ENCODE peak calls at places on chromosomes 7 and 10, in eight cellular contexts. One of them, this sample, is unnamed.

GRCh38 chr10:131758942-131759315 is 141.9 kb upstream of the PPP2R2D start:
- DNase-seq in COR-L47: no peak
- DNase-seq in stimulated activated CD8-positive, alpha-beta memory T cell treated with anti-CD3 and anti-CD28 coated beads, Interleukin-2, amount 100 ng/mL, for 1 hour: no peak
- DNase-seq in cardiac muscle cell: no peak
- DNase-seq in SW480: no peak
- DNase-seq in T-helper 9 cell: no peak
- DNase-seq in activated CD4-positive, CD25-positive, alpha-beta regulatory T cell treated with anti-CD3 and anti-CD28 coated beads, Interleukin-2, amount 50 U/mL, for 72 hours: no peak
- DNase-seq in OCI-M1: no peak
- DNase-seq in this sample: no peak

GRCh38 chr10:71242621-71243009 is 30.2 kb downstream of the UNC5B start:
- DNase-seq in activated CD4-positive, CD25-positive, alpha-beta regulatory T cell treated with anti-CD3 and anti-CD28 coated beads, Interleukin-2, amount 50 U/mL, for 72 hours: no peak
- DNase-seq in OCI-M1: no peak
- DNase-seq in cardiac muscle cell: no peak
- DNase-seq in stimulated activated CD8-positive, alpha-beta memory T cell treated with anti-CD3 and anti-CD28 coated beads, Interleukin-2, amount 100 ng/mL, for 1 hour: no peak
- DNase-seq in COR-L47: no peak
- DNase-seq in T-helper 9 cell: no peak
- DNase-seq in SW480: no peak
- DNase-seq in this sample: no peak

GRCh38 chr7:121872831-121873764 is at the start of gene PTPRZ1:
- DNase-seq in stimulated activated CD8-positive, alpha-beta memory T cell treated with anti-CD3 and anti-CD28 coated beads, Interleukin-2, amount 100 ng/mL, for 1 hour: no peak
- DNase-seq in COR-L47: peak; percentile 61
- DNase-seq in cardiac muscle cell: peak; percentile 40
- DNase-seq in T-helper 9 cell: no peak
- DNase-seq in activated CD4-positive, CD25-positive, alpha-beta regulatory T cell treated with anti-CD3 and anti-CD28 coated beads, Interleukin-2, amount 50 U/mL, for 72 hours: no peak
- DNase-seq in OCI-M1: no peak
- DNase-seq in SW480: peak; percentile 10
- DNase-seq in this sample: no peak

GRCh38 chr10:127122831-127123230 is 73.6 kb downstream of the INSYN2A start:
- DNase-seq in stimulated activated CD8-positive, alpha-beta memory T cell treated with anti-CD3 and anti-CD28 coated beads, Interleukin-2, amount 100 ng/mL, for 1 hour: no peak
- DNase-seq in cardiac muscle cell: no peak
- DNase-seq in OCI-M1: no peak
- DNase-seq in activated CD4-positive, CD25-positive, alpha-beta regulatory T cell treated with anti-CD3 and anti-CD28 coated beads, Interleukin-2, amount 50 U/mL, for 72 hours: no peak
- DNase-seq in COR-L47: no peak
- DNase-seq in T-helper 9 cell: no peak
- DNase-seq in SW480: no peak
- DNase-seq in this sample: no peak

GRCh38 chr10:45224219-45224841 is 91.1 kb downstream of the OR13A1 start:
- DNase-seq in activated CD4-positive, CD25-positive, alpha-beta regulatory T cell treated with anti-CD3 and anti-CD28 coated beads, Interleukin-2, amount 50 U/mL, for 72 hours: no peak
- DNase-seq in OCI-M1: no peak
- DNase-seq in cardiac muscle cell: peak; percentile 9
- DNase-seq in COR-L47: no peak
- DNase-seq in SW480: peak; percentile 4
- DNase-seq in stimulated activated CD8-positive, alpha-beta memory T cell treated with anti-CD3 and anti-CD28 coated beads, Interleukin-2, amount 100 ng/mL, for 1 hour: no peak
- DNase-seq in T-helper 9 cell: no peak
- DNase-seq in this sample: no peak

GRCh38 chr7:27066148-27066547 is 29.7 kb downstream of the HOXA1 start:
- DNase-seq in OCI-M1: no peak
- DNase-seq in T-helper 9 cell: no peak
- DNase-seq in cardiac muscle cell: no peak
- DNase-seq in stimulated activated CD8-positive, alpha-beta memory T cell treated with anti-CD3 and anti-CD28 coated beads, Interleukin-2, amount 100 ng/mL, for 1 hour: no peak
- DNase-seq in activated CD4-positive, CD25-positive, alpha-beta regulatory T cell treated with anti-CD3 and anti-CD28 coated beads, Interleukin-2, amount 50 U/mL, for 72 hours: no peak
- DNase-seq in COR-L47: no peak
- DNase-seq in SW480: no peak
- DNase-seq in this sample: no peak

GRCh38 chr10:48300556-48300955 is 5.9 kb upstream of the MAPK8 start:
- DNase-seq in SW480: no peak
- DNase-seq in cardiac muscle cell: no peak
- DNase-seq in T-helper 9 cell: no peak
- DNase-seq in activated CD4-positive, CD25-positive, alpha-beta regulatory T cell treated with anti-CD3 and anti-CD28 coated beads, Interleukin-2, amount 50 U/mL, for 72 hours: no peak
- DNase-seq in OCI-M1: no peak
- DNase-seq in COR-L47: no peak
- DNase-seq in stimulated activated CD8-positive, alpha-beta memory T cell treated with anti-CD3 and anti-CD28 coated beads, Interleukin-2, amount 100 ng/mL, for 1 hour: no peak
- DNase-seq in this sample: no peak

GRCh38 chr7:69864822-69865221 is 266.5 kb downstream of the AUTS2 start:
- DNase-seq in T-helper 9 cell: no peak
- DNase-seq in cardiac muscle cell: no peak
- DNase-seq in OCI-M1: no peak
- DNase-seq in stimulated activated CD8-positive, alpha-beta memory T cell treated with anti-CD3 and anti-CD28 coated beads, Interleukin-2, amount 100 ng/mL, for 1 hour: no peak
- DNase-seq in activated CD4-positive, CD25-positive, alpha-beta regulatory T cell treated with anti-CD3 and anti-CD28 coated beads, Interleukin-2, amount 50 U/mL, for 72 hours: no peak
- DNase-seq in SW480: no peak
- DNase-seq in COR-L47: no peak
- DNase-seq in this sample: no peak

GRCh38 chr7:19798986-19799385 is 25.6 kb upstream of the TMEM196 start:
- DNase-seq in stimulated activated CD8-positive, alpha-beta memory T cell treated with anti-CD3 and anti-CD28 coated beads, Interleukin-2, amount 100 ng/mL, for 1 hour: no peak
- DNase-seq in cardiac muscle cell: no peak
- DNase-seq in SW480: no peak
- DNase-seq in COR-L47: no peak
- DNase-seq in OCI-M1: no peak
- DNase-seq in T-helper 9 cell: no peak
- DNase-seq in activated CD4-positive, CD25-positive, alpha-beta regulatory T cell treated with anti-CD3 and anti-CD28 coated beads, Interleukin-2, amount 50 U/mL, for 72 hours: no peak
- DNase-seq in this sample: no peak

GRCh38 chr7:101232141-101232821 is 5.3 kb downstream of the CLDN15 start:
- DNase-seq in OCI-M1: no peak
- DNase-seq in COR-L47: peak; percentile 40
- DNase-seq in cardiac muscle cell: no peak
- DNase-seq in stimulated activated CD8-positive, alpha-beta memory T cell treated with anti-CD3 and anti-CD28 coated beads, Interleukin-2, amount 100 ng/mL, for 1 hour: no peak
- DNase-seq in activated CD4-positive, CD25-positive, alpha-beta regulatory T cell treated with anti-CD3 and anti-CD28 coated beads, Interleukin-2, amount 50 U/mL, for 72 hours: no peak
- DNase-seq in T-helper 9 cell: no peak
- DNase-seq in SW480: peak; percentile 85
- DNase-seq in this sample: no peak

GRCh38 chr10:69504576-69505250 is 53.4 kb downstream of the TSPAN15 start:
- DNase-seq in T-helper 9 cell: no peak
- DNase-seq in cardiac muscle cell: no peak
- DNase-seq in OCI-M1: no peak
- DNase-seq in COR-L47: no peak
- DNase-seq in SW480: no peak
- DNase-seq in activated CD4-positive, CD25-positive, alpha-beta regulatory T cell treated with anti-CD3 and anti-CD28 coated beads, Interleukin-2, amount 50 U/mL, for 72 hours: no peak
- DNase-seq in stimulated activated CD8-positive, alpha-beta memory T cell treated with anti-CD3 and anti-CD28 coated beads, Interleukin-2, amount 100 ng/mL, for 1 hour: no peak
- DNase-seq in this sample: no peak

GRCh38 chr10:33211123-33211878 is 123.2 kb downstream of the NRP1 start:
- DNase-seq in activated CD4-positive, CD25-positive, alpha-beta regulatory T cell treated with anti-CD3 and anti-CD28 coated beads, Interleukin-2, amount 50 U/mL, for 72 hours: no peak
- DNase-seq in COR-L47: no peak
- DNase-seq in cardiac muscle cell: peak; percentile 89
- DNase-seq in stimulated activated CD8-positive, alpha-beta memory T cell treated with anti-CD3 and anti-CD28 coated beads, Interleukin-2, amount 100 ng/mL, for 1 hour: no peak
- DNase-seq in T-helper 9 cell: no peak
- DNase-seq in OCI-M1: peak; percentile 3
- DNase-seq in SW480: no peak
- DNase-seq in this sample: no peak

GRCh38 chr10:23037561-23037960 is 57.8 kb upstream of the MSRB2 start:
- DNase-seq in cardiac muscle cell: peak; percentile 3
- DNase-seq in COR-L47: no peak
- DNase-seq in OCI-M1: peak; percentile 15
- DNase-seq in T-helper 9 cell: no peak
- DNase-seq in SW480: no peak
- DNase-seq in activated CD4-positive, CD25-positive, alpha-beta regulatory T cell treated with anti-CD3 and anti-CD28 coated beads, Interleukin-2, amount 50 U/mL, for 72 hours: no peak
- DNase-seq in stimulated activated CD8-positive, alpha-beta memory T cell treated with anti-CD3 and anti-CD28 coated beads, Interleukin-2, amount 100 ng/mL, for 1 hour: no peak
- DNase-seq in this sample: no peak

GRCh38 chr10:124016795-124017375 is 76.5 kb downstream of the CHST15 start:
- DNase-seq in cardiac muscle cell: no peak
- DNase-seq in T-helper 9 cell: no peak
- DNase-seq in stimulated activated CD8-positive, alpha-beta memory T cell treated with anti-CD3 and anti-CD28 coated beads, Interleukin-2, amount 100 ng/mL, for 1 hour: no peak
- DNase-seq in activated CD4-positive, CD25-positive, alpha-beta regulatory T cell treated with anti-CD3 and anti-CD28 coated beads, Interleukin-2, amount 50 U/mL, for 72 hours: no peak
- DNase-seq in OCI-M1: no peak
- DNase-seq in SW480: no peak
- DNase-seq in COR-L47: no peak
- DNase-seq in this sample: no peak

GRCh38 chr7:152097330-152097729 is 71.9 kb downstream of the GALNT11 start:
- DNase-seq in COR-L47: no peak
- DNase-seq in cardiac muscle cell: no peak
- DNase-seq in stimulated activated CD8-positive, alpha-beta memory T cell treated with anti-CD3 and anti-CD28 coated beads, Interleukin-2, amount 100 ng/mL, for 1 hour: no peak
- DNase-seq in T-helper 9 cell: no peak
- DNase-seq in activated CD4-positive, CD25-positive, alpha-beta regulatory T cell treated with anti-CD3 and anti-CD28 coated beads, Interleukin-2, amount 50 U/mL, for 72 hours: no peak
- DNase-seq in SW480: no peak
- DNase-seq in OCI-M1: no peak
- DNase-seq in this sample: no peak

GRCh38 chr7:133941496-133941895 is 185.6 kb upstream of the LRGUK start:
- DNase-seq in cardiac muscle cell: no peak
- DNase-seq in OCI-M1: no peak
- DNase-seq in stimulated activated CD8-positive, alpha-beta memory T cell treated with anti-CD3 and anti-CD28 coated beads, Interleukin-2, amount 100 ng/mL, for 1 hour: no peak
- DNase-seq in T-helper 9 cell: no peak
- DNase-seq in activated CD4-positive, CD25-positive, alpha-beta regulatory T cell treated with anti-CD3 and anti-CD28 coated beads, Interleukin-2, amount 50 U/mL, for 72 hours: no peak
- DNase-seq in COR-L47: no peak
- DNase-seq in SW480: no peak
- DNase-seq in this sample: no peak

GRCh38 chr10:6171891-6172354 is 30.8 kb upstream of the PFKFB3 start:
- DNase-seq in stimulated activated CD8-positive, alpha-beta memory T cell treated with anti-CD3 and anti-CD28 coated beads, Interleukin-2, amount 100 ng/mL, for 1 hour: no peak
- DNase-seq in cardiac muscle cell: peak; percentile 91
- DNase-seq in T-helper 9 cell: no peak
- DNase-seq in OCI-M1: no peak
- DNase-seq in activated CD4-positive, CD25-positive, alpha-beta regulatory T cell treated with anti-CD3 and anti-CD28 coated beads, Interleukin-2, amount 50 U/mL, for 72 hours: no peak
- DNase-seq in COR-L47: no peak
- DNase-seq in SW480: no peak
- DNase-seq in this sample: no peak

GRCh38 chr7:80097756-80098155 is 36.9 kb upstream of the GNAI1 start:
- DNase-seq in T-helper 9 cell: no peak
- DNase-seq in COR-L47: no peak
- DNase-seq in cardiac muscle cell: no peak
- DNase-seq in SW480: no peak
- DNase-seq in stimulated activated CD8-positive, alpha-beta memory T cell treated with anti-CD3 and anti-CD28 coated beads, Interleukin-2, amount 100 ng/mL, for 1 hour: no peak
- DNase-seq in activated CD4-positive, CD25-positive, alpha-beta regulatory T cell treated with anti-CD3 and anti-CD28 coated beads, Interleukin-2, amount 50 U/mL, for 72 hours: no peak
- DNase-seq in OCI-M1: no peak
- DNase-seq in this sample: no peak

GRCh38 chr10:64484931-64485330 is 963.7 kb downstream of the REEP3 start:
- DNase-seq in activated CD4-positive, CD25-positive, alpha-beta regulatory T cell treated with anti-CD3 and anti-CD28 coated beads, Interleukin-2, amount 50 U/mL, for 72 hours: no peak
- DNase-seq in T-helper 9 cell: no peak
- DNase-seq in stimulated activated CD8-positive, alpha-beta memory T cell treated with anti-CD3 and anti-CD28 coated beads, Interleukin-2, amount 100 ng/mL, for 1 hour: no peak
- DNase-seq in SW480: no peak
- DNase-seq in cardiac muscle cell: no peak
- DNase-seq in COR-L47: no peak
- DNase-seq in OCI-M1: no peak
- DNase-seq in this sample: no peak

GRCh38 chr7:122764902-122765301 is 62.2 kb upstream of the RNF148 start:
- DNase-seq in cardiac muscle cell: no peak
- DNase-seq in T-helper 9 cell: no peak
- DNase-seq in SW480: no peak
- DNase-seq in stimulated activated CD8-positive, alpha-beta memory T cell treated with anti-CD3 and anti-CD28 coated beads, Interleukin-2, amount 100 ng/mL, for 1 hour: no peak
- DNase-seq in activated CD4-positive, CD25-positive, alpha-beta regulatory T cell treated with anti-CD3 and anti-CD28 coated beads, Interleukin-2, amount 50 U/mL, for 72 hours: no peak
- DNase-seq in COR-L47: no peak
- DNase-seq in OCI-M1: no peak
- DNase-seq in this sample: no peak

GRCh38 chr10:72976886-72977285 is 22.3 kb upstream of the PLA2G12B start:
- DNase-seq in COR-L47: no peak
- DNase-seq in T-helper 9 cell: no peak
- DNase-seq in stimulated activated CD8-positive, alpha-beta memory T cell treated with anti-CD3 and anti-CD28 coated beads, Interleukin-2, amount 100 ng/mL, for 1 hour: no peak
- DNase-seq in cardiac muscle cell: no peak
- DNase-seq in OCI-M1: no peak
- DNase-seq in SW480: no peak
- DNase-seq in activated CD4-positive, CD25-positive, alpha-beta regulatory T cell treated with anti-CD3 and anti-CD28 coated beads, Interleukin-2, amount 50 U/mL, for 72 hours: no peak
- DNase-seq in this sample: no peak

GRCh38 chr7:129828989-129829676 is 123.6 kb downstream of the UBE2H start:
- DNase-seq in cardiac muscle cell: no peak
- DNase-seq in T-helper 9 cell: no peak
- DNase-seq in COR-L47: no peak
- DNase-seq in activated CD4-positive, CD25-positive, alpha-beta regulatory T cell treated with anti-CD3 and anti-CD28 coated beads, Interleukin-2, amount 50 U/mL, for 72 hours: no peak
- DNase-seq in SW480: no peak
- DNase-seq in stimulated activated CD8-positive, alpha-beta memory T cell treated with anti-CD3 and anti-CD28 coated beads, Interleukin-2, amount 100 ng/mL, for 1 hour: no peak
- DNase-seq in OCI-M1: no peak
- DNase-seq in this sample: no peak

GRCh38 chr7:344608-344994 is 54.6 kb downstream of the FOXL3 start:
- DNase-seq in OCI-M1: no peak
- DNase-seq in stimulated activated CD8-positive, alpha-beta memory T cell treated with anti-CD3 and anti-CD28 coated beads, Interleukin-2, amount 100 ng/mL, for 1 hour: no peak
- DNase-seq in T-helper 9 cell: no peak
- DNase-seq in COR-L47: no peak
- DNase-seq in activated CD4-positive, CD25-positive, alpha-beta regulatory T cell treated with anti-CD3 and anti-CD28 coated beads, Interleukin-2, amount 50 U/mL, for 72 hours: no peak
- DNase-seq in cardiac muscle cell: no peak
- DNase-seq in SW480: no peak
- DNase-seq in this sample: no peak

GRCh38 chr10:72834183-72834825 is 59.2 kb upstream of the OIT3 start:
- DNase-seq in COR-L47: peak; percentile 36
- DNase-seq in OCI-M1: peak; percentile 88
- DNase-seq in T-helper 9 cell: no peak
- DNase-seq in activated CD4-positive, CD25-positive, alpha-beta regulatory T cell treated with anti-CD3 and anti-CD28 coated beads, Interleukin-2, amount 50 U/mL, for 72 hours: no peak
- DNase-seq in cardiac muscle cell: peak; percentile 86
- DNase-seq in stimulated activated CD8-positive, alpha-beta memory T cell treated with anti-CD3 and anti-CD28 coated beads, Interleukin-2, amount 100 ng/mL, for 1 hour: no peak
- DNase-seq in SW480: peak; percentile 53
- DNase-seq in this sample: no peak

GRCh38 chr10:14074062-14074884 is 256.5 kb downstream of the FRMD4A start:
- DNase-seq in T-helper 9 cell: no peak
- DNase-seq in cardiac muscle cell: peak; percentile 99
- DNase-seq in activated CD4-positive, CD25-positive, alpha-beta regulatory T cell treated with anti-CD3 and anti-CD28 coated beads, Interleukin-2, amount 50 U/mL, for 72 hours: no peak
- DNase-seq in COR-L47: peak; percentile 90
- DNase-seq in SW480: peak; percentile 78
- DNase-seq in OCI-M1: no peak
- DNase-seq in stimulated activated CD8-positive, alpha-beta memory T cell treated with anti-CD3 and anti-CD28 coated beads, Interleukin-2, amount 100 ng/mL, for 1 hour: no peak
- DNase-seq in this sample: no peak

GRCh38 chr10:31343551-31343950 is 24.5 kb downstream of the ZEB1 start:
- DNase-seq in cardiac muscle cell: no peak
- DNase-seq in OCI-M1: no peak
- DNase-seq in activated CD4-positive, CD25-positive, alpha-beta regulatory T cell treated with anti-CD3 and anti-CD28 coated beads, Interleukin-2, amount 50 U/mL, for 72 hours: no peak
- DNase-seq in COR-L47: no peak
- DNase-seq in T-helper 9 cell: no peak
- DNase-seq in SW480: no peak
- DNase-seq in stimulated activated CD8-positive, alpha-beta memory T cell treated with anti-CD3 and anti-CD28 coated beads, Interleukin-2, amount 100 ng/mL, for 1 hour: no peak
- DNase-seq in this sample: no peak

GRCh38 chr10:69969961-69970360 is 82.7 kb upstream of the MACROH2A2 start:
- DNase-seq in cardiac muscle cell: no peak
- DNase-seq in COR-L47: no peak
- DNase-seq in OCI-M1: no peak
- DNase-seq in SW480: no peak
- DNase-seq in activated CD4-positive, CD25-positive, alpha-beta regulatory T cell treated with anti-CD3 and anti-CD28 coated beads, Interleukin-2, amount 50 U/mL, for 72 hours: no peak
- DNase-seq in stimulated activated CD8-positive, alpha-beta memory T cell treated with anti-CD3 and anti-CD28 coated beads, Interleukin-2, amount 100 ng/mL, for 1 hour: no peak
- DNase-seq in T-helper 9 cell: no peak
- DNase-seq in this sample: no peak

GRCh38 chr7:43631559-43631958 is 48.7 kb downstream of the STK17A start:
- DNase-seq in activated CD4-positive, CD25-positive, alpha-beta regulatory T cell treated with anti-CD3 and anti-CD28 coated beads, Interleukin-2, amount 50 U/mL, for 72 hours: no peak
- DNase-seq in SW480: no peak
- DNase-seq in stimulated activated CD8-positive, alpha-beta memory T cell treated with anti-CD3 and anti-CD28 coated beads, Interleukin-2, amount 100 ng/mL, for 1 hour: no peak
- DNase-seq in cardiac muscle cell: no peak
- DNase-seq in COR-L47: no peak
- DNase-seq in T-helper 9 cell: no peak
- DNase-seq in OCI-M1: no peak
- DNase-seq in this sample: no peak

GRCh38 chr7:147412782-147413186 is 1177.8 kb upstream of the C7orf33 start:
- DNase-seq in T-helper 9 cell: no peak
- DNase-seq in stimulated activated CD8-positive, alpha-beta memory T cell treated with anti-CD3 and anti-CD28 coated beads, Interleukin-2, amount 100 ng/mL, for 1 hour: no peak
- DNase-seq in OCI-M1: no peak
- DNase-seq in COR-L47: no peak
- DNase-seq in activated CD4-positive, CD25-positive, alpha-beta regulatory T cell treated with anti-CD3 and anti-CD28 coated beads, Interleukin-2, amount 50 U/mL, for 72 hours: no peak
- DNase-seq in cardiac muscle cell: peak; percentile 92
- DNase-seq in SW480: no peak
- DNase-seq in this sample: no peak

GRCh38 chr10:18501198-18501597 is 150.2 kb downstream of the NSUN6 start:
- DNase-seq in stimulated activated CD8-positive, alpha-beta memory T cell treated with anti-CD3 and anti-CD28 coated beads, Interleukin-2, amount 100 ng/mL, for 1 hour: no peak
- DNase-seq in SW480: no peak
- DNase-seq in COR-L47: no peak
- DNase-seq in OCI-M1: peak; percentile 40
- DNase-seq in cardiac muscle cell: no peak
- DNase-seq in T-helper 9 cell: no peak
- DNase-seq in activated CD4-positive, CD25-positive, alpha-beta regulatory T cell treated with anti-CD3 and anti-CD28 coated beads, Interleukin-2, amount 50 U/mL, for 72 hours: no peak
- DNase-seq in this sample: no peak

GRCh38 chr7:114302858-114303257 is 111.8 kb upstream of the FOXP2 start:
- DNase-seq in OCI-M1: no peak
- DNase-seq in stimulated activated CD8-positive, alpha-beta memory T cell treated with anti-CD3 and anti-CD28 coated beads, Interleukin-2, amount 100 ng/mL, for 1 hour: no peak
- DNase-seq in SW480: no peak
- DNase-seq in cardiac muscle cell: no peak
- DNase-seq in COR-L47: no peak
- DNase-seq in activated CD4-positive, CD25-positive, alpha-beta regulatory T cell treated with anti-CD3 and anti-CD28 coated beads, Interleukin-2, amount 50 U/mL, for 72 hours: no peak
- DNase-seq in T-helper 9 cell: no peak
- DNase-seq in this sample: no peak

GRCh38 chr10:70258216-70258615 is 25.0 kb upstream of the PPA1 start:
- DNase-seq in cardiac muscle cell: peak; percentile 56
- DNase-seq in stimulated activated CD8-positive, alpha-beta memory T cell treated with anti-CD3 and anti-CD28 coated beads, Interleukin-2, amount 100 ng/mL, for 1 hour: no peak
- DNase-seq in SW480: no peak
- DNase-seq in OCI-M1: no peak
- DNase-seq in T-helper 9 cell: no peak
- DNase-seq in activated CD4-positive, CD25-positive, alpha-beta regulatory T cell treated with anti-CD3 and anti-CD28 coated beads, Interleukin-2, amount 50 U/mL, for 72 hours: no peak
- DNase-seq in COR-L47: no peak
- DNase-seq in this sample: no peak

GRCh38 chr7:87432536-87432935 is 42.9 kb downstream of the ABCB4 start:
- DNase-seq in OCI-M1: no peak
- DNase-seq in T-helper 9 cell: no peak
- DNase-seq in COR-L47: no peak
- DNase-seq in stimulated activated CD8-positive, alpha-beta memory T cell treated with anti-CD3 and anti-CD28 coated beads, Interleukin-2, amount 100 ng/mL, for 1 hour: no peak
- DNase-seq in cardiac muscle cell: no peak
- DNase-seq in SW480: no peak
- DNase-seq in activated CD4-positive, CD25-positive, alpha-beta regulatory T cell treated with anti-CD3 and anti-CD28 coated beads, Interleukin-2, amount 50 U/mL, for 72 hours: no peak
- DNase-seq in this sample: no peak

GRCh38 chr10:74451127-74451829 is 300.3 kb downstream of the ADK start:
- DNase-seq in stimulated activated CD8-positive, alpha-beta memory T cell treated with anti-CD3 and anti-CD28 coated beads, Interleukin-2, amount 100 ng/mL, for 1 hour: no peak
- DNase-seq in OCI-M1: no peak
- DNase-seq in cardiac muscle cell: no peak
- DNase-seq in activated CD4-positive, CD25-positive, alpha-beta regulatory T cell treated with anti-CD3 and anti-CD28 coated beads, Interleukin-2, amount 50 U/mL, for 72 hours: no peak
- DNase-seq in SW480: no peak
- DNase-seq in T-helper 9 cell: no peak
- DNase-seq in COR-L47: no peak
- DNase-seq in this sample: no peak

This sample was measured in central memory CD8-positive, alpha-beta T cell.